ENCODE peak calls at places on chromosomes 7 and 10, in ten cellular contexts. One of them, this sample, is unnamed.
A peak's percentile ranks its signal among the peaks of the same experiment; 100 is the strongest.

GRCh38 chr7:28165971-28166955 is 14.3 kb downstream of the JAZF1 start:
- DNase-seq in cardiac muscle cell: peak; percentile 79
- DNase-seq in CD8-positive, alpha-beta T cell: no peak
- DNase-seq in A549: no peak
- DNase-seq in sigmoid colon: no peak
- DNase-seq in upper lobe of right lung: no peak
- DNase-seq in heart left ventricle: no peak
- DNase-seq in thoracic aorta: no peak
- DNase-seq in left ventricle myocardium inferior: no peak
- DNase-seq in GM23248: peak; percentile 90
- DNase-seq in this sample: peak; percentile 67

GRCh38 chr10:98357208-98357836 is 57.7 kb downstream of the PYROXD2 start:
- DNase-seq in sigmoid colon: no peak
- DNase-seq in upper lobe of right lung: no peak
- DNase-seq in cardiac muscle cell: peak; percentile 73
- DNase-seq in heart left ventricle: no peak
- DNase-seq in left ventricle myocardium inferior: no peak
- DNase-seq in A549: no peak
- DNase-seq in thoracic aorta: no peak
- DNase-seq in GM23248: peak; percentile 83
- DNase-seq in CD8-positive, alpha-beta T cell: no peak
- DNase-seq in this sample: no peak

GRCh38 chr10:61760943-61761824 is 98.5 kb downstream of the CABCOCO1 start:
- DNase-seq in cardiac muscle cell: peak; percentile 49
- DNase-seq in thoracic aorta: no peak
- DNase-seq in CD8-positive, alpha-beta T cell: no peak
- DNase-seq in GM23248: peak; percentile 87
- DNase-seq in sigmoid colon: no peak
- DNase-seq in upper lobe of right lung: no peak
- DNase-seq in A549: no peak
- DNase-seq in left ventricle myocardium inferior: no peak
- DNase-seq in heart left ventricle: no peak
- DNase-seq in this sample: peak; percentile 81

GRCh38 chr7:68031180-68031943 is 1034.7 kb downstream of the TYW1 start:
- DNase-seq in GM23248: no peak
- DNase-seq in sigmoid colon: no peak
- DNase-seq in heart left ventricle: no peak
- DNase-seq in upper lobe of right lung: no peak
- DNase-seq in A549: no peak
- DNase-seq in cardiac muscle cell: no peak
- DNase-seq in CD8-positive, alpha-beta T cell: no peak
- DNase-seq in thoracic aorta: no peak
- DNase-seq in left ventricle myocardium inferior: no peak
- DNase-seq in this sample: no peak

GRCh38 chr7:87058739-87059524 is 522 bp downstream of the ELAPOR2 start:
- DNase-seq in CD8-positive, alpha-beta T cell: peak; percentile 2
- DNase-seq in sigmoid colon: peak; percentile 66
- DNase-seq in thoracic aorta: no peak
- DNase-seq in A549: no peak
- DNase-seq in upper lobe of right lung: peak; percentile 76
- DNase-seq in left ventricle myocardium inferior: no peak
- DNase-seq in cardiac muscle cell: peak; percentile 4
- DNase-seq in heart left ventricle: no peak
- DNase-seq in GM23248: peak; percentile 7
- DNase-seq in this sample: no peak

GRCh38 chr10:77357185-77357584 is 280.4 kb downstream of the KCNMA1 start:
- DNase-seq in CD8-positive, alpha-beta T cell: no peak
- DNase-seq in sigmoid colon: no peak
- DNase-seq in left ventricle myocardium inferior: no peak
- DNase-seq in heart left ventricle: no peak
- DNase-seq in thoracic aorta: no peak
- DNase-seq in cardiac muscle cell: no peak
- DNase-seq in GM23248: peak; percentile 34
- DNase-seq in upper lobe of right lung: no peak
- DNase-seq in A549: no peak
- DNase-seq in this sample: no peak

GRCh38 chr10:129345763-129346162 is 121.3 kb upstream of the MGMT start:
- DNase-seq in left ventricle myocardium inferior: no peak
- DNase-seq in upper lobe of right lung: no peak
- DNase-seq in heart left ventricle: no peak
- DNase-seq in CD8-positive, alpha-beta T cell: no peak
- DNase-seq in sigmoid colon: no peak
- DNase-seq in thoracic aorta: no peak
- DNase-seq in GM23248: no peak
- DNase-seq in cardiac muscle cell: no peak
- DNase-seq in A549: no peak
- DNase-seq in this sample: no peak

GRCh38 chr7:85954961-85955360 is 688.7 kb upstream of the GRM3 start:
- DNase-seq in left ventricle myocardium inferior: no peak
- DNase-seq in upper lobe of right lung: no peak
- DNase-seq in cardiac muscle cell: no peak
- DNase-seq in A549: no peak
- DNase-seq in GM23248: no peak
- DNase-seq in CD8-positive, alpha-beta T cell: no peak
- DNase-seq in sigmoid colon: no peak
- DNase-seq in thoracic aorta: no peak
- DNase-seq in heart left ventricle: no peak
- DNase-seq in this sample: no peak

GRCh38 chr10:28984431-28984830 is 304.4 kb upstream of the LYZL1 start:
- DNase-seq in left ventricle myocardium inferior: peak; percentile 89
- DNase-seq in thoracic aorta: peak; percentile 92
- DNase-seq in CD8-positive, alpha-beta T cell: no peak
- DNase-seq in A549: peak; percentile 76
- DNase-seq in GM23248: peak; percentile 79
- DNase-seq in upper lobe of right lung: peak; percentile 93
- DNase-seq in sigmoid colon: peak; percentile 89
- DNase-seq in heart left ventricle: peak; percentile 94
- DNase-seq in cardiac muscle cell: peak; percentile 95
- DNase-seq in this sample: peak; percentile 76

GRCh38 chr7:103573479-103574058 is 127.6 kb upstream of the SLC26A5 start:
- DNase-seq in cardiac muscle cell: peak; percentile 54
- DNase-seq in left ventricle myocardium inferior: no peak
- DNase-seq in CD8-positive, alpha-beta T cell: no peak
- DNase-seq in GM23248: peak; percentile 41
- DNase-seq in A549: peak; percentile 29
- DNase-seq in upper lobe of right lung: no peak
- DNase-seq in sigmoid colon: no peak
- DNase-seq in heart left ventricle: no peak
- DNase-seq in thoracic aorta: no peak
- DNase-seq in this sample: no peak

GRCh38 chr10:125076891-125077643 is 83.3 kb downstream of the CTBP2 start:
- DNase-seq in left ventricle myocardium inferior: no peak
- DNase-seq in sigmoid colon: peak; percentile 54
- DNase-seq in CD8-positive, alpha-beta T cell: no peak
- DNase-seq in GM23248: no peak
- DNase-seq in cardiac muscle cell: no peak
- DNase-seq in thoracic aorta: no peak
- DNase-seq in A549: no peak
- DNase-seq in upper lobe of right lung: peak; percentile 17
- DNase-seq in heart left ventricle: no peak
- DNase-seq in this sample: no peak

GRCh38 chr7:4951903-4952636 is 6.9 kb downstream of the MMD2 start:
- DNase-seq in left ventricle myocardium inferior: no peak
- DNase-seq in upper lobe of right lung: no peak
- DNase-seq in thoracic aorta: no peak
- DNase-seq in GM23248: peak; percentile 48
- DNase-seq in sigmoid colon: no peak
- DNase-seq in CD8-positive, alpha-beta T cell: no peak
- DNase-seq in A549: no peak
- DNase-seq in cardiac muscle cell: peak; percentile 28
- DNase-seq in heart left ventricle: no peak
- DNase-seq in this sample: no peak

GRCh38 chr10:88243202-88243744 is 339.8 kb downstream of the RNLS start:
- DNase-seq in A549: no peak
- DNase-seq in heart left ventricle: no peak
- DNase-seq in left ventricle myocardium inferior: no peak
- DNase-seq in CD8-positive, alpha-beta T cell: no peak
- DNase-seq in sigmoid colon: no peak
- DNase-seq in upper lobe of right lung: no peak
- DNase-seq in thoracic aorta: no peak
- DNase-seq in GM23248: no peak
- DNase-seq in cardiac muscle cell: peak; percentile 27
- DNase-seq in this sample: no peak

GRCh38 chr10:75972494-75973276 is 541.3 kb downstream of the LRMDA start:
- DNase-seq in A549: no peak
- DNase-seq in heart left ventricle: no peak
- DNase-seq in upper lobe of right lung: no peak
- DNase-seq in sigmoid colon: peak; percentile 79
- DNase-seq in GM23248: peak; percentile 76
- DNase-seq in thoracic aorta: no peak
- DNase-seq in left ventricle myocardium inferior: no peak
- DNase-seq in cardiac muscle cell: peak; percentile 87
- DNase-seq in CD8-positive, alpha-beta T cell: no peak
- DNase-seq in this sample: no peak

GRCh38 chr10:66828957-66829356 is 96.9 kb upstream of the LRRTM3 start:
- DNase-seq in thoracic aorta: no peak
- DNase-seq in cardiac muscle cell: no peak
- DNase-seq in heart left ventricle: no peak
- DNase-seq in CD8-positive, alpha-beta T cell: no peak
- DNase-seq in upper lobe of right lung: no peak
- DNase-seq in A549: no peak
- DNase-seq in sigmoid colon: no peak
- DNase-seq in left ventricle myocardium inferior: no peak
- DNase-seq in GM23248: peak; percentile 1
- DNase-seq in this sample: no peak

GRCh38 chr10:66827353-66827752 is 98.5 kb upstream of the LRRTM3 start:
- DNase-seq in CD8-positive, alpha-beta T cell: no peak
- DNase-seq in cardiac muscle cell: peak; percentile 50
- DNase-seq in upper lobe of right lung: no peak
- DNase-seq in sigmoid colon: no peak
- DNase-seq in GM23248: peak; percentile 64
- DNase-seq in left ventricle myocardium inferior: no peak
- DNase-seq in thoracic aorta: no peak
- DNase-seq in heart left ventricle: no peak
- DNase-seq in A549: no peak
- DNase-seq in this sample: no peak

GRCh38 chr10:66822801-66823200 is 103.0 kb upstream of the LRRTM3 start:
- DNase-seq in A549: no peak
- DNase-seq in heart left ventricle: no peak
- DNase-seq in sigmoid colon: no peak
- DNase-seq in left ventricle myocardium inferior: no peak
- DNase-seq in GM23248: no peak
- DNase-seq in cardiac muscle cell: no peak
- DNase-seq in thoracic aorta: no peak
- DNase-seq in CD8-positive, alpha-beta T cell: no peak
- DNase-seq in upper lobe of right lung: no peak
- DNase-seq in this sample: no peak

GRCh38 chr10:66819691-66820090 is 106.1 kb upstream of the LRRTM3 start:
- DNase-seq in cardiac muscle cell: no peak
- DNase-seq in upper lobe of right lung: no peak
- DNase-seq in thoracic aorta: no peak
- DNase-seq in GM23248: no peak
- DNase-seq in sigmoid colon: no peak
- DNase-seq in left ventricle myocardium inferior: no peak
- DNase-seq in A549: no peak
- DNase-seq in CD8-positive, alpha-beta T cell: no peak
- DNase-seq in heart left ventricle: no peak
- DNase-seq in this sample: no peak

GRCh38 chr10:66823301-66823700 is 102.5 kb upstream of the LRRTM3 start:
- DNase-seq in upper lobe of right lung: no peak
- DNase-seq in A549: no peak
- DNase-seq in sigmoid colon: no peak
- DNase-seq in heart left ventricle: no peak
- DNase-seq in cardiac muscle cell: no peak
- DNase-seq in CD8-positive, alpha-beta T cell: no peak
- DNase-seq in left ventricle myocardium inferior: no peak
- DNase-seq in thoracic aorta: no peak
- DNase-seq in GM23248: no peak
- DNase-seq in this sample: no peak
- H3K27ac ChIP-seq in upper lobe of right lung: no peak overlapping the region
- H3K27ac ChIP-seq in A549: no peak overlapping the region
- H3K27ac ChIP-seq in sigmoid colon: no peak overlapping the region
- H3K27ac ChIP-seq in heart left ventricle: no peak overlapping the region
- H3K27ac ChIP-seq in cardiac muscle cell: no peak overlapping the region
- H3K27ac ChIP-seq in CD8-positive, alpha-beta T cell: no peak overlapping the region
- H3K27ac ChIP-seq in left ventricle myocardium inferior: no peak overlapping the region
- H3K27ac ChIP-seq in thoracic aorta: no peak overlapping the region
- H3K27ac ChIP-seq in GM23248: no peak overlapping the region
- H3K27ac ChIP-seq in this sample: no peak overlapping the region

DNA sequence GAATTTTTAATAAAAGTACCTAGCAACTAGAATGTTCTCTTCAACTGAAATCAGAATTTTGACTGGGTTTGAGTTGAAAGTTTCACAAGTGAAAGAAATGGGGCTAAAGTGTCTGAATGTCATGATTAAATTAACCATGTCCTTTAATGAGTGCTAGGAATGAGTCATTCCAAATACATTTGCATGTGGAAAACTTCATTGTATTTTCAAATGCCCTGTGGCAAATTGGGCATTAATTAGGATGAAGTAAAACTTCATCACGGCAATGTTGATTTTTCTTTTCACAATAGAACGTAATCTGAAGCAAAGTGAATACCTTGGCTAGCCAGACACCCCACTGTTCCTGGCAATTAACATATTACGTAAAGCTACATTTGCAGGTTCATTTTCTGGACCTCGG is 166.6 kb downstream of the KIAA1217 start:
- DNase-seq in upper lobe of right lung: no peak
- DNase-seq in thoracic aorta: no peak
- DNase-seq in heart left ventricle: no peak
- DNase-seq in GM23248: no peak
- DNase-seq in left ventricle myocardium inferior: no peak
- DNase-seq in cardiac muscle cell: no peak
- DNase-seq in sigmoid colon: no peak
- DNase-seq in A549: no peak
- DNase-seq in CD8-positive, alpha-beta T cell: no peak
- DNase-seq in this sample: no peak
- H3K4me1 ChIP-seq in upper lobe of right lung: no peaks in the 10 kb centered on the region
- H3K4me1 ChIP-seq in thoracic aorta: no peaks in the 10 kb centered on the region
- H3K4me1 ChIP-seq in heart left ventricle: peaks cover 13% of the 10 kb centered on the region
- H3K4me1 ChIP-seq in GM23248: no peaks in the 10 kb centered on the region
- H3K4me1 ChIP-seq in left ventricle myocardium inferior: peaks cover 16% of the 10 kb centered on the region
- H3K4me1 ChIP-seq in cardiac muscle cell: no peaks in the 10 kb centered on the region
- H3K4me1 ChIP-seq in sigmoid colon: no peaks in the 10 kb centered on the region
- H3K4me1 ChIP-seq in A549: no peaks in the 10 kb centered on the region
- H3K4me1 ChIP-seq in CD8-positive, alpha-beta T cell: no peaks in the 10 kb centered on the region
- H3K4me1 ChIP-seq in this sample: no peaks in the 10 kb centered on the region

GRCh38 chr10:68647928-68648327 is 73.1 kb upstream of the CCAR1 start:
- DNase-seq in A549: no peak
- DNase-seq in upper lobe of right lung: no peak
- DNase-seq in thoracic aorta: no peak
- DNase-seq in left ventricle myocardium inferior: no peak
- DNase-seq in CD8-positive, alpha-beta T cell: no peak
- DNase-seq in GM23248: peak; percentile 93
- DNase-seq in cardiac muscle cell: peak; percentile 72
- DNase-seq in heart left ventricle: no peak
- DNase-seq in sigmoid colon: no peak
- DNase-seq in this sample: no peak
- H3K4me3 ChIP-seq in A549: no peak overlapping the region
- H3K4me3 ChIP-seq in upper lobe of right lung: no peak overlapping the region
- H3K4me3 ChIP-seq in thoracic aorta: no peak overlapping the region
- H3K4me3 ChIP-seq in left ventricle myocardium inferior: no peak overlapping the region
- H3K4me3 ChIP-seq in CD8-positive, alpha-beta T cell: no peak overlapping the region
- H3K4me3 ChIP-seq in GM23248: peak overlapping the region; percentile 8
- H3K4me3 ChIP-seq in cardiac muscle cell: no peak overlapping the region
- H3K4me3 ChIP-seq in heart left ventricle: no peak overlapping the region
- H3K4me3 ChIP-seq in sigmoid colon: no peak overlapping the region
- H3K4me3 ChIP-seq in this sample: no peak overlapping the region

DNA sequence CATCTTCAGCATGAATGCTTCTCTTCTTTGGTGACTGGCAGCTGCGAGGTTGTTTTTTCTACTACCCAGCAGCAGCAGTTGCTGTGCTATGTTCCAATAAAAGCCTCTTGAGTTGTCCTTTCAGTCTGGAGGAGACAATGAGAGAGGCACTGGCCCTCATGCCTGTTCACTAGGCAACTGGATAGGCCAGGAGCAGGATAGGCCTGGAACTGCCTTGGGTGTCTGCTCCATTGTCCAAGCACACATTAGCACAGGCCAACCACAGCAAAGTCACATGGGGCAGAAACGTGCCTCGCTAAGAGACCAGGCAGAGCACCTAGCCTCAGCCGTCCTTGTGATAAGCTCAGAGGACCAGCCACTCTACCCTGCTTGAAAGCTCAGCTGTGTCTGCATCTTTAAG is 76.9 kb upstream of the PDCD4 start:
- DNase-seq in upper lobe of right lung: no peak
- DNase-seq in GM23248: no peak
- DNase-seq in left ventricle myocardium inferior: peak; percentile 73
- DNase-seq in cardiac muscle cell: no peak
- DNase-seq in thoracic aorta: no peak
- DNase-seq in sigmoid colon: no peak
- DNase-seq in heart left ventricle: peak; percentile 85
- DNase-seq in A549: no peak
- DNase-seq in CD8-positive, alpha-beta T cell: no peak
- DNase-seq in this sample: no peak
- H3K27ac ChIP-seq in upper lobe of right lung: no peak overlapping the region
- H3K27ac ChIP-seq in GM23248: no peak overlapping the region
- H3K27ac ChIP-seq in left ventricle myocardium inferior: peak overlapping the region; percentile 85
- H3K27ac ChIP-seq in cardiac muscle cell: peak overlapping the region; percentile 89
- H3K27ac ChIP-seq in thoracic aorta: peak overlapping the region; percentile 29
- H3K27ac ChIP-seq in sigmoid colon: no peak overlapping the region
- H3K27ac ChIP-seq in heart left ventricle: peak overlapping the region; percentile 50
- H3K27ac ChIP-seq in A549: no peak overlapping the region
- H3K27ac ChIP-seq in CD8-positive, alpha-beta T cell: no peak overlapping the region
- H3K27ac ChIP-seq in this sample: no peak overlapping the region

This sample was measured in SJSA1.